ENCODE peak calls at places on chromosome 2, in ten cellular contexts. U, B, D, E, A, W, C, S, Z and I are unnamed samples.

GRCh38 chr2:219026946-219027345 is 14.4 kb downstream of the CFAP65 start:
- DNase-seq in U (no peak), B (no peak), D (no peak), E (no peak), A (no peak), W (no peak), C (peak), S (no peak), Z (no peak), I (no peak)

GRCh38 chr2:238507836-238508235 is 81.1 kb downstream of the ASB1 start:
- DNase-seq in U (no peak), B (no peak), D (no peak), E (no peak), A (no peak), W (no peak), C (no peak), S (no peak), Z (no peak), I (no peak)

GRCh38 chr2:63700276-63700675 is 111.5 kb downstream of the MDH1 start:
- DNase-seq in U (no peak), B (no peak), D (no peak), E (no peak), A (no peak), W (no peak), C (no peak), S (no peak), Z (no peak), I (no peak)

GRCh38 chr2:119372778-119373568 is 6.2 kb downstream of the DBI start:
- DNase-seq in U (no peak), B (no peak), D (no peak), E (no peak), A (no peak), W (no peak), C (no peak), S (no peak), Z (no peak), I (no peak)

GRCh38 chr2:144099746-144100438 is 420.0 kb downstream of the ZEB2 start:
- DNase-seq in U (peak), B (peak), D (no peak), E (no peak), A (no peak), W (no peak), C (no peak), S (no peak), Z (no peak), I (no peak)

GRCh38 chr2:44296653-44297052 is 21.4 kb downstream of the SLC3A1 start:
- DNase-seq in U (no peak), B (no peak), D (no peak), E (no peak), A (no peak), W (no peak), C (no peak), S (no peak), Z (no peak), I (no peak)

GRCh38 chr2:54561795-54562592 is 105.9 kb downstream of the SPTBN1 start:
- DNase-seq in U (no peak), B (no peak), D (no peak), E (no peak), A (no peak), W (no peak), C (no peak), S (no peak), Z (no peak), I (no peak)

GRCh38 chr2:223576873-223577272 is 25.3 kb downstream of the SCG2 start:
- DNase-seq in U (peak), B (peak), D (no peak), E (no peak), A (no peak), W (no peak), C (no peak), S (no peak), Z (no peak), I (no peak)

GRCh38 chr2:38866773-38867443 is 8.8 kb downstream of the DHX57 start:
- DNase-seq in U (no peak), B (no peak), D (no peak), E (no peak), A (no peak), W (no peak), C (no peak), S (no peak), Z (no peak), I (no peak)

GRCh38 chr2:18910843-18911242 is 321.5 kb upstream of the NT5C1B start:
- DNase-seq in U (peak), B (no peak), D (no peak), E (no peak), A (peak), W (no peak), C (no peak), S (no peak), Z (no peak), I (no peak)

GRCh38 chr2:102301867-102302362 is 9.4 kb upstream of the IL1RL1 start:
- DNase-seq in U (no peak), B (no peak), D (no peak), E (peak), A (peak), W (no peak), C (no peak), S (no peak), Z (peak), I (no peak)

GRCh38 chr2:173997269-173997668 is 32.1 kb upstream of the SP3 start:
- DNase-seq in U (no peak), B (no peak), D (peak), E (no peak), A (no peak), W (no peak), C (peak), S (peak), Z (no peak), I (peak)

GRCh38 chr2:138121769-138122661 is 157.7 kb downstream of the HNMT start:
- DNase-seq in U (no peak), B (no peak), D (no peak), E (no peak), A (no peak), W (no peak), C (no peak), S (no peak), Z (no peak), I (no peak)

GRCh38 chr2:29241955-29242565 is 126.8 kb downstream of the CLIP4 start:
- DNase-seq in U (no peak), B (no peak), D (no peak), E (no peak), A (no peak), W (no peak), C (no peak), S (no peak), Z (no peak), I (no peak)